ENCODE peak calls at places on chromosomes 7 and 10, in six cellular contexts. One of them, this sample, is unnamed.

GRCh38 chr7:94698275-94698674 is 42.3 kb upstream of the SGCE start:
- DNase-seq in D341Med: no peak
- DNase-seq in foreskin fibroblast: peak; percentile 76
- DNase-seq in transverse colon: no peak
- DNase-seq in hepatic stellate cell: peak; percentile 32
- DNase-seq in caudate nucleus: no peak
- DNase-seq in this sample: no peak

GRCh38 chr7:92836489-92837213 is at the start of gene CDK6:
- DNase-seq in transverse colon: peak; percentile 79
- DNase-seq in caudate nucleus: no peak
- DNase-seq in hepatic stellate cell: peak; percentile 75
- DNase-seq in foreskin fibroblast: peak; percentile 73
- DNase-seq in D341Med: peak; percentile 65
- DNase-seq in this sample: peak; percentile 93

GRCh38 chr10:122849900-122850605 is 4.4 kb upstream of the CUZD1 start:
- DNase-seq in transverse colon: no peak
- DNase-seq in caudate nucleus: no peak
- DNase-seq in foreskin fibroblast: no peak
- DNase-seq in hepatic stellate cell: no peak
- DNase-seq in D341Med: no peak
- DNase-seq in this sample: no peak

GRCh38 chr7:98133621-98134266 is 27.1 kb downstream of the LMTK2 start:
- DNase-seq in transverse colon: no peak
- DNase-seq in D341Med: no peak
- DNase-seq in hepatic stellate cell: no peak
- DNase-seq in foreskin fibroblast: peak; percentile 31
- DNase-seq in caudate nucleus: no peak
- DNase-seq in this sample: no peak

GRCh38 chr10:118592675-118593330 is 2.6 kb downstream of the PRLHR start:
- DNase-seq in transverse colon: no peak
- DNase-seq in caudate nucleus: no peak
- DNase-seq in foreskin fibroblast: no peak
- DNase-seq in hepatic stellate cell: no peak
- DNase-seq in D341Med: no peak
- DNase-seq in this sample: no peak

GRCh38 chr10:108454224-108454623 is 1289.7 kb upstream of the SORCS1 start:
- DNase-seq in transverse colon: no peak
- DNase-seq in hepatic stellate cell: no peak
- DNase-seq in foreskin fibroblast: no peak
- DNase-seq in caudate nucleus: no peak
- DNase-seq in D341Med: no peak
- DNase-seq in this sample: no peak

GRCh38 chr7:94509264-94509878 is at the start of gene CASD1:
- DNase-seq in foreskin fibroblast: no peak
- DNase-seq in caudate nucleus: peak; percentile 24
- DNase-seq in D341Med: no peak
- DNase-seq in hepatic stellate cell: peak; percentile 15
- DNase-seq in transverse colon: peak; percentile 80
- DNase-seq in this sample: peak; percentile 88

GRCh38 chr10:74898201-74898976 is 72.0 kb downstream of the KAT6B start:
- DNase-seq in hepatic stellate cell: no peak
- DNase-seq in foreskin fibroblast: no peak
- DNase-seq in caudate nucleus: no peak
- DNase-seq in D341Med: no peak
- DNase-seq in transverse colon: no peak
- DNase-seq in this sample: no peak

GRCh38 chr10:33302188-33302829 is 32.2 kb downstream of the NRP1 start:
- DNase-seq in hepatic stellate cell: no peak
- DNase-seq in transverse colon: no peak
- DNase-seq in caudate nucleus: no peak
- DNase-seq in D341Med: no peak
- DNase-seq in foreskin fibroblast: no peak
- DNase-seq in this sample: no peak

GRCh38 chr10:116723428-116724281 is 18.7 kb downstream of the HSPA12A start:
- DNase-seq in caudate nucleus: no peak
- DNase-seq in transverse colon: no peak
- DNase-seq in hepatic stellate cell: no peak
- DNase-seq in D341Med: no peak
- DNase-seq in foreskin fibroblast: no peak
- DNase-seq in this sample: no peak

GRCh38 chr7:70000747-70001348 is 402.6 kb downstream of the AUTS2 start:
- DNase-seq in D341Med: no peak
- DNase-seq in foreskin fibroblast: no peak
- DNase-seq in transverse colon: no peak
- DNase-seq in hepatic stellate cell: no peak
- DNase-seq in caudate nucleus: no peak
- DNase-seq in this sample: no peak

GRCh38 chr7:151992375-151992774 is 33.1 kb upstream of the GALNT11 start:
- DNase-seq in foreskin fibroblast: no peak
- DNase-seq in caudate nucleus: no peak
- DNase-seq in D341Med: peak; percentile 61
- DNase-seq in transverse colon: peak; percentile 39
- DNase-seq in hepatic stellate cell: peak; percentile 17
- DNase-seq in this sample: peak; percentile 89

GRCh38 chr7:100358027-100358856 is at the start of gene PILRB:
- DNase-seq in hepatic stellate cell: no peak
- DNase-seq in D341Med: no peak
- DNase-seq in transverse colon: no peak
- DNase-seq in caudate nucleus: no peak
- DNase-seq in foreskin fibroblast: no peak
- DNase-seq in this sample: no peak

GRCh38 chr10:77836299-77836820 is 90.2 kb downstream of the DLG5 start:
- DNase-seq in caudate nucleus: no peak
- DNase-seq in hepatic stellate cell: peak; percentile 85
- DNase-seq in foreskin fibroblast: peak; percentile 30
- DNase-seq in transverse colon: peak; percentile 68
- DNase-seq in D341Med: no peak
- DNase-seq in this sample: peak; percentile 79

GRCh38 chr7:31816810-31817209 is 129.8 kb downstream of the PPP1R17 start:
- DNase-seq in transverse colon: no peak
- DNase-seq in caudate nucleus: no peak
- DNase-seq in hepatic stellate cell: no peak
- DNase-seq in D341Med: no peak
- DNase-seq in foreskin fibroblast: no peak
- DNase-seq in this sample: no peak

GRCh38 chr7:133797818-133798485 is 329.2 kb upstream of the LRGUK start:
- DNase-seq in caudate nucleus: no peak
- DNase-seq in foreskin fibroblast: peak; percentile 16
- DNase-seq in hepatic stellate cell: peak; percentile 8
- DNase-seq in transverse colon: no peak
- DNase-seq in D341Med: no peak
- DNase-seq in this sample: no peak

GRCh38 chr10:70162892-70163201 is 7.5 kb downstream of the SAR1A start:
- DNase-seq in foreskin fibroblast: no peak
- DNase-seq in hepatic stellate cell: no peak
- DNase-seq in caudate nucleus: no peak
- DNase-seq in D341Med: no peak
- DNase-seq in transverse colon: no peak
- DNase-seq in this sample: no peak

GRCh38 chr7:158495780-158496179 is 91.8 kb downstream of the PTPRN2 start:
- DNase-seq in foreskin fibroblast: no peak
- DNase-seq in hepatic stellate cell: no peak
- DNase-seq in caudate nucleus: no peak
- DNase-seq in D341Med: peak; percentile 50
- DNase-seq in transverse colon: peak; percentile 35
- DNase-seq in this sample: no peak

GRCh38 chr7:41059796-41060195 is 643.1 kb downstream of the INHBA start:
- DNase-seq in caudate nucleus: no peak
- DNase-seq in hepatic stellate cell: no peak
- DNase-seq in D341Med: no peak
- DNase-seq in transverse colon: no peak
- DNase-seq in foreskin fibroblast: no peak
- DNase-seq in this sample: no peak

GRCh38 chr10:104441601-104442000 is 88.0 kb downstream of the CFAP58 start:
- DNase-seq in D341Med: no peak
- DNase-seq in foreskin fibroblast: peak; percentile 93
- DNase-seq in hepatic stellate cell: peak; percentile 21
- DNase-seq in caudate nucleus: no peak
- DNase-seq in transverse colon: no peak
- DNase-seq in this sample: no peak

GRCh38 chr7:15309891-15310290 is 251.9 kb downstream of the AGMO start:
- DNase-seq in foreskin fibroblast: peak; percentile 62
- DNase-seq in hepatic stellate cell: no peak
- DNase-seq in D341Med: no peak
- DNase-seq in transverse colon: no peak
- DNase-seq in caudate nucleus: no peak
- DNase-seq in this sample: no peak

GRCh38 chr10:92264249-92264648 is 26.6 kb downstream of the CPEB3 start:
- DNase-seq in caudate nucleus: no peak
- DNase-seq in foreskin fibroblast: no peak
- DNase-seq in transverse colon: no peak
- DNase-seq in hepatic stellate cell: no peak
- DNase-seq in D341Med: no peak
- DNase-seq in this sample: no peak

GRCh38 chr10:22712959-22713852 is 1.2 kb downstream of the PIP4K2A start:
- DNase-seq in hepatic stellate cell: peak; percentile 21
- DNase-seq in D341Med: peak; percentile 63
- DNase-seq in caudate nucleus: no peak
- DNase-seq in transverse colon: peak; percentile 40
- DNase-seq in foreskin fibroblast: peak; percentile 29
- DNase-seq in this sample: peak; percentile 88

GRCh38 chr7:131596785-131597184 is 40.4 kb upstream of the PODXL start:
- DNase-seq in foreskin fibroblast: no peak
- DNase-seq in transverse colon: no peak
- DNase-seq in caudate nucleus: no peak
- DNase-seq in D341Med: no peak
- DNase-seq in hepatic stellate cell: no peak
- DNase-seq in this sample: no peak

GRCh38 chr10:69498711-69499471 is 47.6 kb downstream of the TSPAN15 start:
- DNase-seq in transverse colon: no peak
- DNase-seq in D341Med: no peak
- DNase-seq in caudate nucleus: no peak
- DNase-seq in foreskin fibroblast: no peak
- DNase-seq in hepatic stellate cell: no peak
- DNase-seq in this sample: no peak

GRCh38 chr7:139699640-139700504 is 77.9 kb downstream of the HIPK2 start:
- DNase-seq in foreskin fibroblast: no peak
- DNase-seq in D341Med: no peak
- DNase-seq in caudate nucleus: no peak
- DNase-seq in transverse colon: no peak
- DNase-seq in hepatic stellate cell: no peak
- DNase-seq in this sample: no peak

GRCh38 chr7:44985033-44985695 is 6.3 kb upstream of the MYO1G start:
- DNase-seq in transverse colon: no peak
- DNase-seq in caudate nucleus: no peak
- DNase-seq in foreskin fibroblast: no peak
- DNase-seq in D341Med: peak; percentile 18
- DNase-seq in hepatic stellate cell: no peak
- DNase-seq in this sample: no peak

GRCh38 chr7:68730871-68731403 is 867.3 kb upstream of the AUTS2 start:
- DNase-seq in caudate nucleus: no peak
- DNase-seq in D341Med: no peak
- DNase-seq in transverse colon: no peak
- DNase-seq in hepatic stellate cell: no peak
- DNase-seq in foreskin fibroblast: no peak
- DNase-seq in this sample: no peak

This sample was measured in lower leg skin.